ENCODE peak calls at places on chromosomes 5 and 9, in seven cellular contexts. Z is SK-N-SH, J is HepG2, M is GM12892, P is GM12891, Q is GM12878, I is K562. D is an unnamed sample.

GRCh38 chr5:110536120-110537115 is 190.1 kb downstream of the TMEM232 start:
- DNase-seq in J (no peak), P (no peak), M (no peak), Z (no peak), I (no peak), Q (no peak), D (peak; percentile 64)

GRCh38 chr9:113929634-113930092 is 53.6 kb downstream of the ZNF618 start:
- DNase-seq in M (no peak), J (no peak), Z (no peak), Q (no peak), P (no peak), I (peak; percentile 31), D (no peak)

GRCh38 chr9:35811364-35812024 is 568 bp downstream of the SPAG8 start:
- DNase-seq in Z (no peak), M (no peak), I (no peak), Q (no peak), P (no peak), J (no peak), D (no peak)

GRCh38 chr5:82719368-82719767 is 357.8 kb downstream of the TMEM167A start:
- DNase-seq in M (no peak), Q (no peak), I (no peak), Z (no peak), J (no peak), P (no peak), D (no peak)

GRCh38 chr9:114112778-114113585 is 13.9 kb upstream of the KIF12 start:
- DNase-seq in P (no peak), Q (no peak), I (no peak), J (no peak), Z (no peak), M (no peak), D (no peak)

GRCh38 chr5:35363387-35363965 is 133.2 kb upstream of the PRLR start:
- DNase-seq in P (no peak), M (no peak), Q (no peak), J (no peak), I (no peak), Z (no peak), D (no peak)

GRCh38 chr5:57221049-57221568 is 47.2 kb downstream of the GPBP1 start:
- DNase-seq in P (no peak), M (no peak), Z (peak; percentile 49), I (peak; percentile 69), Q (peak; percentile 42), J (peak; percentile 59), D (no peak)

GRCh38 chr5:110768138-110768845 is 29.5 kb downstream of the SLC25A46 start:
- DNase-seq in M (no peak), J (no peak), P (no peak), Z (no peak), I (no peak), Q (no peak), D (no peak)

GRCh38 chr5:37816331-37816730 is 23.5 kb downstream of the GDNF start:
- DNase-seq in P (no peak), Z (no peak), I (no peak), M (no peak), Q (no peak), J (no peak), D (no peak)

GRCh38 chr9:128105538-128106175 is 21.9 kb downstream of the PTGES2 start:
- DNase-seq in M (no peak), P (no peak), I (no peak), Q (no peak), J (no peak), Z (no peak), D (no peak)

GRCh38 chr9:131095666-131096489 is 453 bp upstream of the AIF1L start:
- DNase-seq in Z (peak; percentile 93), P (peak; percentile 62), Q (no peak), J (peak; percentile 56), I (peak; percentile 87), M (no peak), D (peak; percentile 68)

GRCh38 chr9:111481885-111482636 is 2.1 kb downstream of the ECPAS start:
- DNase-seq in M (no peak), I (peak; percentile 62), J (peak; percentile 62), Q (no peak), P (no peak), Z (no peak), D (no peak)

GRCh38 chr5:75885849-75886596 is 168.8 kb upstream of the POC5 start:
- DNase-seq in J (no peak), M (no peak), I (peak; percentile 1), Z (peak; percentile 17), Q (no peak), P (no peak), D (no peak)

GRCh38 chr5:132233811-132234683 is 6.4 kb upstream of the P4HA2 start:
- DNase-seq in M (no peak), J (no peak), Z (no peak), Q (no peak), I (no peak), P (no peak), D (no peak)

GRCh38 chr5:175344331-175345200 is 99.4 kb downstream of the DRD1 start:
- DNase-seq in Q (no peak), P (no peak), M (no peak), I (no peak), J (peak; percentile 11), Z (no peak), D (no peak)

GRCh38 chr5:174501461-174502069 is 222.8 kb upstream of the MSX2 start:
- DNase-seq in P (no peak), M (no peak), J (no peak), Q (no peak), I (no peak), Z (no peak), D (no peak)

GRCh38 chr9:109444771-109445320 is 53.3 kb downstream of the PTPN3 start:
- DNase-seq in P (no peak), Z (no peak), J (no peak), I (no peak), M (no peak), Q (no peak), D (no peak)

GRCh38 chr5:147310059-147310704 is 75.4 kb downstream of the STK32A start:
- DNase-seq in Q (no peak), M (no peak), Z (peak; percentile 7), J (no peak), I (no peak), P (no peak), D (no peak)

GRCh38 chr5:7410936-7411511 is 15.1 kb downstream of the ADCY2 start:
- DNase-seq in Z (no peak), J (no peak), M (no peak), P (no peak), Q (no peak), I (no peak), D (no peak)

GRCh38 chr5:59814563-59814872 is 79.0 kb downstream of the PDE4D start:
- DNase-seq in M (no peak), J (no peak), Q (no peak), I (no peak), Z (peak; percentile 56), P (no peak), D (no peak)

GRCh38 chr5:59236996-59237395 is 654.1 kb downstream of the RAB3C start:
- DNase-seq in J (no peak), Q (no peak), I (no peak), P (no peak), Z (no peak), M (no peak), D (no peak)

GRCh38 chr9:136141716-136142415 is 23.2 kb upstream of the TMEM250 start:
- DNase-seq in P (no peak), Z (no peak), I (no peak), J (no peak), Q (no peak), M (no peak), D (no peak)

GRCh38 chr9:136142859-136143214 is 24.2 kb upstream of the TMEM250 start:
- DNase-seq in Z (no peak), J (no peak), Q (no peak), P (no peak), I (no peak), M (no peak), D (no peak)

GRCh38 chr9:136142416-136142800 is 23.7 kb upstream of the TMEM250 start:
- DNase-seq in M (no peak), I (no peak), Z (no peak), Q (no peak), P (no peak), J (no peak), D (peak; percentile 54)

GRCh38 chr9:136144450-136144849 is 25.8 kb upstream of the TMEM250 start:
- DNase-seq in Z (no peak), M (no peak), I (no peak), J (no peak), Q (no peak), P (no peak), D (no peak)

GRCh38 chr9:136143215-136144001 is 24.7 kb upstream of the TMEM250 start:
- DNase-seq in Z (peak; percentile 57), P (no peak), M (no peak), Q (no peak), J (peak; percentile 31), I (peak; percentile 76), D (peak; percentile 86)
- TF ChIP-seq TAF1 in Z (no peak), P (no peak), M (no peak), Q (no peak), J (no peak), I (no peak), D (no peak)

DNA sequence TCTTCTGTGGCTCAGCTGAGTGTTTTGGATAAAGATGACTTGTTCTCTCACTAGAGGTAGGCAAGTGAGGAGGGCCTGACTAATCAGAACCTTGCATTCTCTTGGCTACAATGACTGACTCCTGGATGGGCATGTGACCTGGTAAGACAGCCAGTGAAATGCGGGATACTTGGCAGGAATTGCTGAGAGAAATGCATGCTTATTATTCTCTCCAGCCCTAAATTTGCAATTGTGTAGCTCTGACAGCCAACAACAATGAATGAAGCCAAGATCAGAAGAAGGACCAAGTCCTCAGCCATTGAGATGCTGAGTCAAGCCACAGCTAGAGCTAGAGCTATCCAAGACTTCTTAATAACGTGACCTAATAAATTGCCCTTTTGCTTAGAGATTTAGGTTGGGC is 490.6 kb upstream of the ZNF608 start:
- DNase-seq in P (no peak), Z (no peak), J (no peak), I (no peak), Q (no peak), M (no peak), D (no peak)
- TF ChIP-seq TAF1 in P (no peak), Z (no peak), J (no peak), I (no peak), Q (no peak), M (no peak), D (no peak)

DNA sequence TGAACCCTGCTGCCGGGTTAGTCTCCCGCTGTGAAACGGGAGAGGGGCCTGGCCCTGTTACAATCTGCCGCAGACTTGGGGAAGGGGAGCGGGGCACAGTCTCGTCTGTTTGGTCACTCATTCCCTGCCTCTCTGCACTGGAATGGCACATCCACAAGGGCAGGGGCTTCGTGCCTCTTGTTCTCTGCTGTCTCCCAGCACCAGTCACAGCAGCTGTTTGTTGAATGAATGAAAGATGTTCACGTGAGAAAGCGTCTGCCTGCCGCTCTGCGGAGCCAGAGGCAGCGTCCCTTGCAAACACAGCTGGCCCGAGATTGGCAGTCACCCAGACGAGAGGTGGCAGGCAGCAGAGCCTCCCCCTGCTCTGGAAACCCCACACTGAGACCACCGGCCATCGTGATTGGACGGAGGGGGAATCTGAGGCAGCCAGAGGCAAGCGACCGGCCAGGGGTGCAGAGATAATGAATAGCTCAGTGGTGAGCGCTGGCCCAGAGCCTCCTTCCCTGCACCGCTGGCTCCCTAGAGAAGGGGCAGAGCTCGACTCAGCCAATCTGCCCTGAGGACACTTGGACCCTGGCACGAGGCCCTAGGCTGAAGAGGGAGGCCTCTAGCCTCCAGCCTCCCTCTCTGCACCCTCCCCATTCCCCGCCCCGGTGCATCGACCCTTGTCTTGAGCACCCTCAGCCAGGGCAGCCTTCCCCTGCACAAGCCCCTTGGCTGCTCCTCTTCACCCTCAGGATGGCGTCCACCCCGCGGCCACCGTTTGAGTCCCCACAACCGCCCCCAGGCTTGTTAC is 6.1 kb upstream of the FAM163B start:
- DNase-seq in J (no peak), P (no peak), Q (no peak), Z (peak; percentile 74), I (no peak), M (no peak), D (no peak)
- TF ChIP-seq TAF1 in J (no peak), P (no peak), Q (no peak), Z (no peak), I (no peak), M (no peak), D (no peak)

GRCh38 chr5:128304121-128304520 is 220.6 kb downstream of the SLC12A2 start:
- DNase-seq in J (no peak), Z (no peak), Q (no peak), P (no peak), I (no peak), M (no peak), D (no peak)
- TF ChIP-seq TAF1 in J (no peak), Z (no peak), Q (no peak), P (no peak), I (no peak), M (no peak), D (no peak)

D was measured in H1.